ENCODE peak calls at places on chromosomes 5 and 9, in five cellular contexts. K, H, N, F and Y are unnamed samples.

GRCh38 chr9:86664603-86665002 is 282.7 kb downstream of the GAS1 start:
- DNase-seq in K (no peak), H (no peak), N (no peak), F (no peak), Y (no peak)

GRCh38 chr5:112846556-112846955 is 14.5 kb upstream of the SRP19 start:
- DNase-seq in K (no peak), H (no peak), N (no peak), F (no peak), Y (no peak)

GRCh38 chr9:14311940-14312572 is 1.9 kb downstream of the NFIB start:
- DNase-seq in K (no peak), H (no peak), N (no peak), F (no peak), Y (peak)

GRCh38 chr9:124216474-124217176 is 41.1 kb upstream of the NEK6 start:
- DNase-seq in K (peak), H (no peak), N (no peak), F (no peak), Y (no peak)

GRCh38 chr5:1521671-1522600 is 1.8 kb downstream of the LPCAT1 start:
- DNase-seq in K (no peak), H (peak), N (peak), F (peak), Y (peak)

GRCh38 chr5:63240063-63240755 is 661.6 kb downstream of the LRRC70 start:
- DNase-seq in K (peak), H (no peak), N (no peak), F (no peak), Y (no peak)

GRCh38 chr9:98575379-98576346 is 133.1 kb downstream of the GABBR2 start:
- DNase-seq in K (peak), H (no peak), N (peak), F (no peak), Y (peak)

GRCh38 chr5:94595281-94595680 is 23.1 kb downstream of the KIAA0825 start:
- DNase-seq in K (no peak), H (no peak), N (no peak), F (no peak), Y (no peak)

GRCh38 chr5:9562101-9562500 is 16.2 kb upstream of the SEMA5A start:
- DNase-seq in K (no peak), H (no peak), N (peak), F (no peak), Y (peak)

DNA sequence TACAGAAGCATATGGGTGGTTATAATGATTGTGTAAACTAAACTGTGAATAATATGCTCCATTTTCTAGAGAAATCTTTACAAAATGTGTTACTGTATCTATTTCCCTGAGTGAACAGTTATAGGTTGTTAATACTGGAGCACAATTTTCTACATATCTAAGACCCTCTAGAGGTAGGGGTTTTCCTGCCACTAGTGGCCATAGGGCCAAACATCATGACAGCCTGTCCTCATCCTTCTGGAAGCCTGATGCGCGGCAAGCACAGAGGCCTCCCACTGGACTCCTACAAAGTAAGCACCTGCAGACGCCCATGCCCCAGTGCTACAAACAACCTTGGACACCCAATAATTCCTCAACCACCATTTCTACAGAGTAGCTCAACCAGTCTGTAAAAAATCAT is 1.9 kb upstream of the SNX18 start:
- DNase-seq in K (no peak), H (no peak), N (no peak), F (no peak), Y (no peak)
- H2AFZ ChIP-seq in K (no peak), H (no peak), N (peak), F (peak), Y (no peak)

DNA sequence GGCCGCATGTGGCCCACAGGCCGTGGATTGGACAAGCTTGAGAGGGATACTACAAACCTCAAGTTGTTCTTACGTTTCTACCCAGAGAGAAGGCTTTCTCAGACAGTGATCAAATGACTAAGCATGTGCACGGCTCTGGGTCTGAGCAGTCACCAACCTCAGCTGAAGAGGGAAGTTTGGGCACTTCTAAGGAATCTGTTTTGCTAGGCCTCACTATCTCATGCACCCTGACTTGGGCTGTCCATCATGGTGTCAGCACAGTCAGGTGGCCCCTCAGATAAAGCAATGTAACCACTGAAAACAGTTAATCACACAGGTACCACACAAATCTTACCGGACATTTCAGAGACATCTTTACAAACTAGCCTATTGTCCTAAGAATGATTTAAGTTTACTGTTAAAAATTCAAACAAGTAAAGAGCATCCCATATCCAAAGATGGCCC is 24.6 kb downstream of the CSF2 start:
- DNase-seq in K (no peak), H (no peak), N (peak), F (no peak), Y (no peak)
- H3K4me2 ChIP-seq in K (no peak), H (no peak), N (peak), F (no peak), Y (no peak)

DNA sequence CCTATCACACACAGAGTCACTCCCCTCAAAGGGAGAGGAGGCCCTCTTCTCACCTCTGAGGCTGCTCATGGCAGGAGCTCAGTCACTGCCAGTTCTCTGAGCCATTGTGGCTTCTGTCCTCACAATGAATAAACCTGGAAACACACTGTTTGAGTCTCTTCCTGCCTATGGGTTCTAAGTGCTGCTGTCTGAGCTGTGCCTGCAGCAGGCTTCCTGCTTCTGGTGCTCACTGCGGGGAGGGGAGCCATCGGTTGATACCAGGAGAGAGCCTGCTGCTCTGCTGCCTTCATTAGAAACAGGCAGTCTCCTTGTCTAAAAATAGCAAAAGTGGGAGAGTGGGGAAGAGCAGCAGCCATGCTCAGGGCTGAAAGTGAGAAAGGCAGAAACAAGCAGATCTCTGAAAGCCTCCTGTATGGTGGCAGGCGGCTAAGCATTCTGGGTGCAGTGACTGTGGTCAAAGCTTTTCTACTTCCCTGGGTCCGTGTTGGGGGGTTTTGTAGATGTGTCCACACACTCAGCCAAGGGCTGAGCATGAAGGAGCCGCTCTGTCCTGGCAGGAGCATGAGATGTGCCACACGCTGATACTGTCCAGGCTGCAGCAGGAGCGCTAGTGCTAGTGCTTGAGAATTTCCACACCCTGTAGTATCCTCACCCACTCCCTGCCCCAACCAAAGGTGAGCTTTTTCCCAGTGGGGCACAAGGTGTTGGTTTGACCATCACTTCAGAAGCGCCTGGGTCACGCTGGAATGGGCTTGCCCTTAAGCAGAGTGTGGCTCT is 34.2 kb downstream of the PRKACG start:
- DNase-seq in K (no peak), H (no peak), N (no peak), F (no peak), Y (no peak)
- H2AFZ ChIP-seq in K (no peak), H (no peak), N (no peak), F (peak), Y (no peak)

GRCh38 chr5:150616024-150616470 is 24.4 kb upstream of the SYNPO start:
- DNase-seq in K (no peak), H (peak), N (no peak), F (no peak), Y (no peak)
- H3K4me2 ChIP-seq in K (no peak), H (no peak), N (no peak), F (no peak), Y (no peak)

DNA sequence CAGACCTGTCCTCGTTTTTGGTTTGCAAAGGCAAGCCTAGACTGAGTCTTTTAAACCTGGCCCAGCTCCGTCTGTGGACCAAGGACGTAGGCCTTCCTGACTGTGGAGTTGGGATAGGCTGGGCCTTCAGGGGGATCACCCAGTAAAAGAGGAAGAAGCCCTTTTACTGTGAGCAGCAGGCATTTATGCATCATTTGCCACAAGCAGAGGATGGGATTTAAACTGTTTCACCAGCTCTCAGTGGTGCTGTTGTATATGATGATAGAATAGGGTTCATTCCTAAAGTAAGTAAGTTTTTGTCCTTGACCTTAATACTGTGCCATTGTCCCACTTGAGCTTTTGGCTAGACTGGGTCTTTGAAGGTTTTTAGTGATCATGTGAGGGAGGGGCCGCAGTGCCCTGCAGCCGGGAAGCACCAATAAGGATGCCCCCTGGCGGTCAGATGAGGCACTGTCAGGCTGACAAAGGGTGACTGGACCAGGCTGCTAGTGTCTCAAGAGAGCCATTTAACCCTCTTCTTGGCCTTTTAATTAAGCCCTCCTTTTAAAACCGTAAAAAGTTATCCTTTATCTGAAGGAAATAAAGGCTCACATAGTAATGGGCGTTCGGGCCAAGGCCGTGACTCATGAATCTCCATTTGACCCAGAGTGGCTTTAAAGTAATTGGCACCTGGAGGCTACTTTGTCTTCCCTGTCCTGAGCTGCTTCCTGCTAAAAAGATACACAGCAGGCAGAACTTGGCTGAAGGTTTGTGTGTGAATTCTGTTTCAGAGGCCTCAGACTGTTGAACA is 74.0 kb downstream of the UBAP1 start:
- DNase-seq in K (peak), H (peak), N (peak), F (peak), Y (peak)
- H2AFZ ChIP-seq in K (no peak), H (no peak), N (no peak), F (no peak), Y (no peak)

DNA sequence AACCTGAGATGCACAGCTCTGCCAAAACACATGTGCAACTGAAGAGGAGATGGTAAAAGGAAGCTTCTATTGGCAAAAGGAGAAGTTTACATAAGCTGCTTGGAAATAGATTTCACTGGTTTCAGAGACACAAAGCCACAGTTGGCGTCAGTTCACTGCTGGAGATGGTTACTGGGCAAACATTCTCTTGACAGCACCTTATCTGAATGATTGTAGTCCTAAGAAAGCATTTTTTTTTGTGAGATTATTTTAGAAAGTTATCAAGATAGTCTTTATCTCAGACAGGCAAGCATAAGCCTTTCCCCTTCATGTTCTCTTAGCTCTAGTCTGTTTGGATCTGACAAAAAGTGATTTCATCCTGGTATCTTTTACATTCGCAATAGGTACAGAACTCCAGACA is 1667.9 kb upstream of the NUDT12 start:
- DNase-seq in K (no peak), H (no peak), N (no peak), F (no peak), Y (no peak)
- H3K4me2 ChIP-seq in K (no peak), H (no peak), N (no peak), F (no peak), Y (no peak)

GRCh38 chr5:36605241-36605640 is 1.2 kb upstream of the SLC1A3 start:
- DNase-seq in K (no peak), H (no peak), N (peak), F (no peak), Y (no peak)
- H2AFZ ChIP-seq in K (no peak), H (no peak), N (no peak), F (no peak), Y (no peak)

GRCh38 chr9:135108801-135109500 is 21.5 kb downstream of the OLFM1 start:
- DNase-seq in K (no peak), H (no peak), N (no peak), F (no peak), Y (no peak)
- H3K4me2 ChIP-seq in K (no peak), H (no peak), N (no peak), F (no peak), Y (no peak)

DNA sequence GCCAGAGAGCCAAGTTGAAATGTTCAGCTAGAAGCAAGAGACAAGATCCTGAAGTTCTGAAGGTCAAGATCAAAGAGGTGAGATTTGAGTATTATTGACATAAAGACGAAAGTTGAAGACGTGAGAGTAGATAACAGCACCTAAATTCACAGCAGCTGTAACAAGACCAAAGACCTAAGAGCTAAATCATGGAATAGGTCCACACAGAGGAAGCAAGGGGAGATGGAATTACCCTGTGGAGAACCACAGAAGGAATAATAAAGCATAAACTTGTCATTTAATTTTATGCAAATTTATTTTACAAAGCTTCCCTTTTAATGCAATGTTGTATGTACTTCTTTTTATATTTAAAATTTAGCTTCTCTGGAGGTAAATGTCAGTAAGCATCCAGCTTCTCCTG is 523.7 kb downstream of the NR2F1-AS1 start:
- DNase-seq in K (no peak), H (no peak), N (no peak), F (no peak), Y (no peak)
- H2AFZ ChIP-seq in K (no peak), H (no peak), N (no peak), F (no peak), Y (no peak)